ENCODE peak calls at places on chromosomes 3 and 15, in five cellular contexts. P, X, Q, I and C are unnamed samples.

GRCh38 chr15:70264014-70264492 is 166.3 kb upstream of the TLE3 start:
- DNase-seq in Q (no peak), P (peak; percentile 74), X (no peak), I (no peak), C (no peak)

GRCh38 chr15:83064859-83065258 is 2.2 kb downstream of the BTBD1 start:
- DNase-seq in I (no peak), Q (no peak), X (no peak), P (no peak), C (no peak)

GRCh38 chr3:174223611-174224010 is 635.5 kb upstream of the NAALADL2 start:
- DNase-seq in Q (no peak), I (no peak), P (no peak), X (no peak), C (no peak)

GRCh38 chr3:187748050-187748481 is 2.8 kb upstream of the BCL6 start:
- DNase-seq in X (no peak), P (peak; percentile 55), Q (peak; percentile 79), I (peak; percentile 78), C (peak; percentile 77)

GRCh38 chr3:45557886-45558285 is 36.7 kb upstream of the LIMD1 start:
- DNase-seq in Q (no peak), I (no peak), P (no peak), X (no peak), C (no peak)

GRCh38 chr3:99872633-99873254 is 55.1 kb downstream of the CMSS1 start:
- DNase-seq in Q (peak; percentile 6), I (no peak), P (no peak), X (peak; percentile 50), C (no peak)

GRCh38 chr15:51401872-51402517 is 60.5 kb downstream of the GLDN start:
- DNase-seq in P (peak; percentile 35), X (no peak), Q (peak; percentile 68), I (no peak), C (no peak)

GRCh38 chr3:62149962-62150361 is 223.4 kb downstream of the FEZF2 start:
- DNase-seq in I (no peak), P (no peak), Q (no peak), X (no peak), C (no peak)

GRCh38 chr3:4819761-4820160 is 159.5 kb upstream of the BHLHE40 start:
- DNase-seq in Q (no peak), P (no peak), I (no peak), X (no peak), C (no peak)

GRCh38 chr3:165259518-165260193 is 63.5 kb upstream of the SLITRK3 start:
- DNase-seq in X (no peak), I (no peak), P (no peak), Q (no peak), C (no peak)

GRCh38 chr3:10926831-10927521 is 65.6 kb upstream of the SLC6A1 start:
- DNase-seq in X (no peak), Q (no peak), P (no peak), I (no peak), C (no peak)

GRCh38 chr3:140091143-140091542 is 156.2 kb downstream of the CLSTN2 start:
- DNase-seq in P (no peak), Q (no peak), I (no peak), X (no peak), C (no peak)

GRCh38 chr15:83200162-83200561 is 7.5 kb downstream of the HDGFL3 start:
- DNase-seq in I (no peak), P (no peak), X (peak; percentile 55), Q (no peak), C (no peak)

GRCh38 chr3:36075491-36075890 is 304.8 kb upstream of the STAC start:
- DNase-seq in I (no peak), Q (no peak), X (no peak), P (no peak), C (no peak)

GRCh38 chr3:86958534-86958933 is 32.4 kb downstream of the VGLL3 start:
- DNase-seq in P (no peak), Q (no peak), I (no peak), X (no peak), C (no peak)

GRCh38 chr3:86961297-86961696 is 29.7 kb downstream of the VGLL3 start:
- DNase-seq in Q (no peak), P (no peak), X (no peak), I (no peak), C (no peak)

GRCh38 chr3:86965180-86965579 is 25.8 kb downstream of the VGLL3 start:
- DNase-seq in P (no peak), X (no peak), I (no peak), Q (no peak), C (no peak)

GRCh38 chr3:86954751-86955150 is 36.2 kb downstream of the VGLL3 start:
- DNase-seq in Q (no peak), X (no peak), I (no peak), P (no peak), C (no peak)

GRCh38 chr3:86960551-86960950 is 30.4 kb downstream of the VGLL3 start:
- DNase-seq in X (no peak), P (no peak), I (no peak), Q (no peak), C (no peak)
- H3K4me3 ChIP-seq in X (no peak overlapping the region), P (no peak overlapping the region), I (no peak overlapping the region), Q (no peak overlapping the region), C (no peak overlapping the region)

DNA sequence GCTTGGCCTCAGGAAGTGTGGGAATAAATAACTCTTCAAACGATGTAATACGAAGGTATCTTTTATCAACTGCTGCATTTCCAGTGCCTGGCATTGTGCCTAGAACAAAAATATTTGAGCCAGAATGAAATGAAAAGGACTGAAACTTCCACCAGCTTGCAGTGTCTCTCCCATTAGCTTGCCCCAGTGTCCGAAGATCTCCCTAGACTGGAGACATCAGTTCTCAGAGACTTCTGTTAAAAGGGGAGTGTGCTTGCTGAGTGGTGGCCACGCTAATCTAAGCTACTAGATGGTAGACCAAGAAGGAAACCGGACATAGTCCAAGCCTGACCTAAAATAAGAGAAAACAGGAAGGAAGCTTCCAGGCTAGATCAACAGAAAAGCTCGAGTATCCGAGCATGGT is 28.6 kb downstream of the KCNAB1 start:
- DNase-seq in X (no peak), I (no peak), Q (peak; percentile 5), P (no peak), C (no peak)
- TF ChIP-seq REST in X (no peak), I (no peak), Q (no peak), P (no peak), C (no peak)

GRCh38 chr15:97623091-97623661 is 337.3 kb upstream of the ARRDC4 start:
- DNase-seq in Q (no peak), X (no peak), P (no peak), I (no peak), C (no peak)
- TF ChIP-seq POLR2AphosphoS5 in Q (no peak), X (no peak), P (no peak), I (no peak), C (no peak)

GRCh38 chr15:63381301-63382192 is at the start of gene CA12:
- DNase-seq in I (no peak), X (no peak), P (no peak), Q (no peak), C (no peak)
- H3K4me3 ChIP-seq in I (peak within 1 kb of the TSS; percentile 38), X (no peak within 1 kb of the TSS), P (no peak within 1 kb of the TSS), Q (no peak within 1 kb of the TSS), C (peak within 1 kb of the TSS; percentile 49)